ENCODE peak calls at places on chromosomes 1 and 21, in six cellular contexts. E is stomach, X is cardiac fibroblast, U is OCI-M1, Q is T-helper 17 cell, F is A549. J is an unnamed sample.

GRCh38 chr1:1228187-1228586 is 3.6 kb downstream of the SDF4 start:
- DNase-seq in F (no peak), Q (no peak), U (no peak), E (no peak), X (no peak), J (no peak)

GRCh38 chr1:37474051-37474696 is at the start of gene ZC3H12A:
- DNase-seq in U (peak; percentile 94), E (peak; percentile 96), X (peak; percentile 89), Q (peak; percentile 95), F (peak; percentile 58), J (peak; percentile 85)

GRCh38 chr1:230818881-230819280 is 49.4 kb downstream of the C1orf198 start:
- DNase-seq in U (no peak), X (no peak), F (no peak), E (no peak), Q (no peak), J (no peak)

GRCh38 chr1:167825419-167826079 is 88.4 kb downstream of the ADCY10 start:
- DNase-seq in F (no peak), E (no peak), X (no peak), U (peak; percentile 41), Q (no peak), J (no peak)

GRCh38 chr1:24954631-24955030 is 24.6 kb upstream of the RUNX3 start:
- DNase-seq in U (no peak), X (no peak), E (no peak), F (no peak), Q (no peak), J (no peak)

GRCh38 chr1:28507646-28508434 is 2.0 kb downstream of the RCC1 start:
- DNase-seq in F (no peak), Q (no peak), U (no peak), X (peak; percentile 25), E (no peak), J (no peak)

GRCh38 chr1:26471498-26472329 is 526 bp upstream of the HMGN2 start:
- DNase-seq in X (peak; percentile 72), U (peak; percentile 93), F (peak; percentile 18), Q (no peak), E (peak; percentile 57), J (peak; percentile 79)

GRCh38 chr1:92989936-92990582 is 28.8 kb upstream of the DIPK1A start:
- DNase-seq in U (no peak), E (no peak), Q (no peak), F (no peak), X (peak; percentile 38), J (no peak)

GRCh38 chr1:201495447-201496295 is 11.3 kb downstream of the CSRP1 start:
- DNase-seq in F (no peak), E (peak; percentile 33), U (no peak), X (peak; percentile 67), Q (no peak), J (no peak)

GRCh38 chr1:165842363-165843129 is 15.1 kb downstream of the UCK2 start:
- DNase-seq in F (no peak), Q (no peak), X (peak; percentile 47), E (no peak), U (peak; percentile 80), J (no peak)

GRCh38 chr1:240806201-240806745 is 194.3 kb upstream of the GREM2 start:
- DNase-seq in U (no peak), Q (no peak), F (no peak), E (no peak), X (no peak), J (no peak)

GRCh38 chr1:16618719-16619118 is 5.4 kb upstream of the NBPF1 start:
- DNase-seq in F (no peak), Q (no peak), X (no peak), U (no peak), E (peak; percentile 29), J (no peak)

GRCh38 chr1:154434346-154435075 is 29.4 kb downstream of the IL6R start:
- DNase-seq in F (no peak), Q (no peak), U (no peak), E (peak; percentile 81), X (peak; percentile 85), J (no peak)

GRCh38 chr1:201683397-201683796 is 144.5 kb downstream of the NAV1 start:
- DNase-seq in X (no peak), Q (no peak), U (no peak), F (no peak), E (no peak), J (no peak)

GRCh38 chr1:205930698-205931330 is 12.4 kb downstream of the SLC26A9 start:
- DNase-seq in Q (no peak), X (no peak), U (no peak), E (no peak), F (no peak), J (no peak)

GRCh38 chr1:218699411-218699810 is 354.3 kb downstream of the TGFB2 start:
- DNase-seq in E (no peak), F (no peak), U (no peak), X (peak; percentile 36), Q (no peak), J (no peak)

GRCh38 chr1:43830802-43831201 is 102.8 kb upstream of the ARTN start:
- DNase-seq in E (no peak), F (no peak), U (no peak), X (no peak), Q (no peak), J (no peak)

GRCh38 chr1:18535391-18536210 is 54.9 kb downstream of the KLHDC7A start:
- DNase-seq in X (no peak), U (no peak), E (peak; percentile 59), F (no peak), Q (no peak), J (no peak)

GRCh38 chr21:32233055-32233546 is 45.7 kb downstream of the MIS18A start:
- DNase-seq in X (no peak), U (no peak), E (no peak), F (no peak), Q (no peak), J (no peak)

GRCh38 chr1:244705268-244706234 is 52.6 kb downstream of the DESI2 start:
- DNase-seq in Q (no peak), X (no peak), U (no peak), F (no peak), E (peak; percentile 66), J (no peak)

GRCh38 chr1:170910273-170910672 is 25.1 kb upstream of the MROH9 start:
- DNase-seq in X (peak; percentile 90), U (no peak), Q (no peak), F (no peak), E (no peak), J (no peak)

GRCh38 chr1:156435551-156436318 is 64.8 kb downstream of the MEF2D start:
- DNase-seq in F (no peak), Q (no peak), U (no peak), X (no peak), E (peak; percentile 34), J (no peak)

GRCh38 chr21:36543924-36544323 is 64.0 kb upstream of the CLDN14 start:
- DNase-seq in X (no peak), Q (no peak), U (no peak), E (no peak), F (no peak), J (no peak)

GRCh38 chr1:68346192-68346808 is 103.5 kb downstream of the RPE65 start:
- DNase-seq in X (peak; percentile 67), U (peak; percentile 57), E (no peak), Q (no peak), F (peak; percentile 5), J (no peak)